ENCODE peak calls at places on chromosomes 16 and 17, in six cellular contexts. T is HCT116, D is fibroblast of lung, C is SK-N-SH, O is endothelial cell of umbilical vein, Q is K562. N is an unnamed sample.

GRCh38 chr16:4892356-4893102 is 44.4 kb downstream of the PPL start:
- DNase-seq in T (no peak), D (peak; percentile 85), C (no peak), O (no peak), Q (peak; percentile 43), N (no peak)

GRCh38 chr17:39212200-39212810 is 12.2 kb downstream of the RPL19 start:
- DNase-seq in T (no peak), D (no peak), C (no peak), O (no peak), Q (no peak), N (no peak)

GRCh38 chr17:74775409-74776043 is 619 bp downstream of the NAT9 start:
- DNase-seq in T (no peak), D (no peak), C (no peak), O (no peak), Q (no peak), N (no peak)

GRCh38 chr17:45896803-45897693 is 2.7 kb downstream of the MAPT start:
- DNase-seq in T (no peak), D (no peak), C (no peak), O (no peak), Q (no peak), N (no peak)

GRCh38 chr16:70453891-70454220 is 539 bp upstream of the FCSK start:
- DNase-seq in T (no peak), D (no peak), C (peak; percentile 64), O (no peak), Q (no peak), N (no peak)

GRCh38 chr17:62871291-62871690 is 63.2 kb upstream of the MARCHF10 start:
- DNase-seq in T (no peak), D (no peak), C (no peak), O (no peak), Q (no peak), N (no peak)

GRCh38 chr17:70190959-70191805 is 21.9 kb downstream of the KCNJ2 start:
- DNase-seq in T (no peak), D (no peak), C (no peak), O (no peak), Q (no peak), N (no peak)

GRCh38 chr16:4435668-4436067 is 10.0 kb downstream of the DNAJA3 start:
- DNase-seq in T (no peak), D (peak; percentile 79), C (no peak), O (no peak), Q (no peak), N (no peak)

GRCh38 chr17:81802856-81803643 is 900 bp upstream of the GCGR start:
- DNase-seq in T (no peak), D (no peak), C (no peak), O (no peak), Q (no peak), N (no peak)

GRCh38 chr17:58692239-58693055 is at the start of gene RAD51C:
- DNase-seq in T (peak; percentile 93), D (peak; percentile 83), C (peak; percentile 95), O (peak; percentile 82), Q (peak; percentile 92), N (no peak)

GRCh38 chr17:58691701-58692238 is at the start of gene TEX14:
- DNase-seq in T (no peak), D (no peak), C (no peak), O (no peak), Q (peak; percentile 30), N (no peak)

GRCh38 chr17:58694302-58694701 is 1.9 kb downstream of the RAD51C start:
- DNase-seq in T (no peak), D (no peak), C (no peak), O (no peak), Q (no peak), N (no peak)

GRCh38 chr17:58693751-58694150 is 1.3 kb downstream of the RAD51C start:
- DNase-seq in T (no peak), D (no peak), C (no peak), O (peak; percentile 14), Q (no peak), N (no peak)

GRCh38 chr17:58693208-58693607 is 806 bp downstream of the RAD51C start:
- DNase-seq in T (no peak), D (peak; percentile 12), C (no peak), O (no peak), Q (no peak), N (no peak)
- H3K9ac ChIP-seq in T (peak overlapping the region; percentile 89), D (no peak overlapping the region), C (peak overlapping the region; percentile 64), O (peak overlapping the region; percentile 61), Q (peak overlapping the region; percentile 98), N (peak overlapping the region; percentile 74)

DNA sequence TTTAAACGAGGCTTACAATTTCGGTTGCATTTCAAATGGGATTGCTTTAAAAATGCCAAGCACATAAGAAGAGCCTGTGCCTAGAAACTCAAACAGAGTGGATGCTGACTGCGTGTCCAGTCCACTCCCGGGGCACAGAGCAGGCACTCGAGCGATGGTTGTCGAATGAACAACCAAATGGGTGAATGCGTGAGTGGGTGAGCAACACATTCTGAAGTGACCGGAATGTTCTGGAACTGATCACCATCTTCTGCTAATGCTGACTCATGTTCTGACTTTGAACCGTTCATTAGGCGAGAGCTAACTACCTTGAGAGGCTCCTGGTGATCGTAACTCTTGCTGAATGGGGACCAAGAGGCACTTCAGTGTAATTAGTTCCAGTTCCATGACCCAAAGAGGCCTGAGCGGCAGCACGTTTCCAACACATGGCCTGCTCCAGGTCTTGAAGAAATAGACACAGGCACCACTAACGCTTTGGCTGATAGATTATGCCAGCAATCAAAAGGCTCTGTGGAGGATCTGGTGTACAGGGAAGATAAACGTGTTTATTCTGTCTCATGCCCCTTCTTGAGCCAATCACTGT is 37.9 kb downstream of the IRF8 start:
- DNase-seq in T (no peak), D (no peak), C (no peak), O (no peak), Q (no peak), N (no peak)
- H2AFZ ChIP-seq in T (no peak overlapping the region), D (no peak overlapping the region), C (no peak overlapping the region), O (no peak overlapping the region), Q (no peak overlapping the region), N (no peak overlapping the region)

DNA sequence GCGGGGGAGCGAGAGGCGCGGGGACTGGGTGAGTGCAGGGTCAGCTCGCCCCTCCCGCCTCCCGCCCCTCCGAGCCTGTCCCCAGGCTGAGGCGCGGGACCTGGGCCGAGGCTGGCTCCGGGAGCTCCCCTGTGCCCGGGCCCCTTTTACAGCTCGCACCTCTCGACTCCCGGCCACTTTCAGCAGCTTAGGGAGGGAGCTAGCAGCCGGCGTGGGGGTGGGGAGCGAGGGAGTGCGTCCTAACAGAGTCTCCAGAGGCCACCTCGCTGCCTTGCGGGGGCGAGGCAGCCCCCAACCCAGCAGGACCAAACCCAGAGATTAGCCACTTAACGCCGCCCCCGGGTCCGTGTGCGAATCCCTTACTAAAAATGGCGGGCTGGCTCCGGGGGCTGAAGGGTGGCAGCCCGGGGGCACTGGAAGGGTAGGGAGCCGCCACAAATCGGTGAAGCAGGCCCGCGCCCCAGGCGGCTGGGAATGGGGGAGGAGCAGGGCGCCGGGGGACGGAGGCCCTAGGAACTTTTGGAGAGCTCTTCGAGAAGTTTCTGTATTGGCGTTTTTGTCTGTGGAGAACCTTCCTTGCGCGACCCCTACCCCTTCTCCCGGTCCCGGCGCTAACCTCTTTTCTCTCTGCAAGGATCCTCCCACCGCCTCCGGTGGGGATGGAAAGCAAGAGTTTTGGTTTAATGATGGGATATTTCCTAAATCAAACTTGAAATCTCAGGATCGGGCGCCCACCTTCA is 601 bp upstream of the IRX3 start:
- DNase-seq in T (peak; percentile 1), D (no peak), C (no peak), O (no peak), Q (no peak), N (no peak)
- H3K27ac ChIP-seq in T (peak overlapping the region; percentile 60), D (no peak overlapping the region), C (peak overlapping the region; percentile 22), O (no peak overlapping the region), Q (no peak overlapping the region), N (peak overlapping the region; percentile 56)

GRCh38 chr16:2496223-2497115 is 17.3 kb upstream of the ATP6V0C start:
- DNase-seq in T (no peak), D (no peak), C (no peak), O (no peak), Q (no peak), N (no peak)

GRCh38 chr16:2497641-2498040 is 16.1 kb upstream of the ATP6V0C start:
- DNase-seq in T (no peak), D (no peak), C (no peak), O (no peak), Q (no peak), N (no peak)

GRCh38 chr16:2498531-2499253 is 15.1 kb upstream of the ATP6V0C start:
- DNase-seq in T (no peak), D (no peak), C (no peak), O (no peak), Q (no peak), N (no peak)

GRCh38 chr16:2498085-2498484 is 15.7 kb upstream of the ATP6V0C start:
- DNase-seq in T (no peak), D (no peak), C (no peak), O (no peak), Q (no peak), N (no peak)

DNA sequence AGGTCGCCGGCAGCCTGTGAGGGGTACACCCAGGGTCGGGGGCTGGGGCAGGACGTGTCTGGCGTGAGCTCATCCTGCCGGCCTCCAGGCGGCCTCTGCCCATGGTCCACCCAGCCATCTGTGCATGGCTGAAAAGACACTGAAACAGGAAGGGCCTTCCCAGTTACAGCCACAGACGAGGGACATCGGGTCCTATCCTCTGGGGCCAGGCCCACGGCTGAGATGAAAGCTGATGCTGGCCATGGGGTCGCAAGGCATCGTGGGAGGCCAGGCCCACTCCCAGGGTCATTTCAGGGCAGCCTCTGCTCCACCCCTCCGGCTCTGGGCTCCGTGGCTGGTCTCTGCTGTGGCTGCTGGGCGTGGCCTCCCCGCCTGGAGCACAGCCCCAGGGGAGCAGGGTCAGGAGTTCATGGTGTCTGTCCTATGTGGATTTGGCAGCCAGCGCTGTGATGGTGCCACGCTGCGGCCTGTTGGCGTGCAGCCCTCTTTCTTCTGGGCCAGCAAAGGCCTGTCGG is 16.6 kb upstream of the ATP6V0C start:
- DNase-seq in T (no peak), D (peak; percentile 36), C (peak; percentile 51), O (no peak), Q (peak; percentile 92), N (no peak)
- H3K9ac ChIP-seq in T (no peak overlapping the region), D (no peak overlapping the region), C (no peak overlapping the region), O (no peak overlapping the region), Q (peak overlapping the region; percentile 83), N (no peak overlapping the region)

GRCh38 chr16:12025926-12026325 is 49.4 kb downstream of the SNX29 start:
- DNase-seq in T (no peak), D (no peak), C (no peak), O (no peak), Q (no peak), N (no peak)

GRCh38 chr16:12028220-12028619 is 51.7 kb downstream of the SNX29 start:
- DNase-seq in T (no peak), D (no peak), C (no peak), O (no peak), Q (no peak), N (no peak)

GRCh38 chr16:12025472-12025871 is 48.9 kb downstream of the SNX29 start:
- DNase-seq in T (no peak), D (no peak), C (no peak), O (no peak), Q (no peak), N (no peak)

GRCh38 chr16:12027558-12027957 is 51.0 kb downstream of the SNX29 start:
- DNase-seq in T (no peak), D (no peak), C (peak; percentile 65), O (no peak), Q (no peak), N (no peak)

DNA sequence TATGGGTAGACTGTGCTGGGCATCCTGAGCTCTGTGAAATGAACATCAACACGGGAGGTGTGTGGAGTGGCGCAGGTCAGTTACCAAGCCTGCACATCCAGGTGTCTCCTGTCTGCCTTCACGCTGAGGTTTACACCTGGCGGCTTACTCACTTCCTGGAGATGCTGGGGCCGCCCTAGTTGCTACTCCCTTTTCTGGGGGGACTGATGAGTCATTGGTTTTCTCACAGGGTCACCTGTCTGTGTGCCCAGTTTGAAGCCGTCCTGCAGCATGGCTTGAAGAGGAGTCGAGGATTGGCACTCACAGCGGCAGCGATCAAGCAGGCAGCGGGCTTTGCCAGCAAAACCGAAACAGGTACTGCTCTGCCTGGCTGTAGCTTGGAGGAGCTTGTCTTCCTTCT is 50.6 kb downstream of the SNX29 start:
- DNase-seq in T (peak; percentile 21), D (no peak), C (peak; percentile 14), O (no peak), Q (no peak), N (peak; percentile 95)
- H2AFZ ChIP-seq in T (peak overlapping the region; percentile 67), D (no peak overlapping the region), C (no peak overlapping the region), O (no peak overlapping the region), Q (no peak overlapping the region), N (peak overlapping the region; percentile 76)